ENCODE peak calls at places on chromosomes 2 and 18, in nine cellular contexts. Z is astrocyte, N is A549, E is hepatocyte, B is astrocyte of the spinal cord, O is left ventricle myocardium inferior, S is lower leg skin, L is mesothelial cell of epicardium, D is SK-N-SH. F is an unnamed sample.

GRCh38 chr2:47272031-47272864 is 117.1 kb upstream of the STPG4 start:
- DNase-seq in Z (peak; percentile 48), N (peak; percentile 86), E (peak; percentile 59), B (peak; percentile 53), O (peak; percentile 71), S (peak; percentile 24), L (peak; percentile 58), D (peak; percentile 98), F (peak; percentile 92)

GRCh38 chr18:10190564-10190963 is 263.9 kb upstream of the APCDD1 start:
- DNase-seq in Z (peak; percentile 95), N (no peak), E (no peak), B (peak; percentile 75), O (no peak), S (no peak), L (no peak), D (no peak), F (no peak)

GRCh38 chr2:44772131-44772530 is 169.4 kb upstream of the SIX3 start:
- DNase-seq in Z (no peak), N (no peak), E (no peak), B (no peak), O (no peak), S (no peak), L (no peak), D (no peak), F (no peak)

GRCh38 chr2:137231616-137232015 is 466.3 kb downstream of the THSD7B start:
- DNase-seq in Z (no peak), N (no peak), E (no peak), B (no peak), O (no peak), S (no peak), L (no peak), D (no peak), F (no peak)

GRCh38 chr2:80499095-80499494 is 194.5 kb upstream of the LRRTM1 start:
- DNase-seq in Z (peak; percentile 31), N (peak; percentile 32), E (peak; percentile 73), B (peak; percentile 39), O (no peak), S (no peak), L (no peak), D (peak; percentile 30), F (no peak)

GRCh38 chr2:240615830-240616547 is 9.3 kb upstream of the GPR35 start:
- DNase-seq in Z (peak; percentile 6), N (no peak), E (no peak), B (no peak), O (no peak), S (no peak), L (no peak), D (peak; percentile 59), F (no peak)

GRCh38 chr2:234674781-234675201 is 177.9 kb upstream of the ARL4C start:
- DNase-seq in Z (peak; percentile 79), N (peak; percentile 28), E (peak; percentile 40), B (peak; percentile 72), O (no peak), S (no peak), L (no peak), D (no peak), F (peak; percentile 75)

GRCh38 chr2:142777742-142778141 is 99.7 kb upstream of the KYNU start:
- DNase-seq in Z (no peak), N (no peak), E (no peak), B (no peak), O (no peak), S (no peak), L (no peak), D (no peak), F (no peak)

GRCh38 chr2:176612736-176613135 is 343.5 kb downstream of the MTX2 start:
- DNase-seq in Z (peak; percentile 60), N (no peak), E (peak; percentile 10), B (peak; percentile 22), O (no peak), S (no peak), L (no peak), D (no peak), F (peak; percentile 63)

GRCh38 chr18:13399511-13399910 is 181.0 kb downstream of the LDLRAD4 start:
- DNase-seq in Z (no peak), N (no peak), E (no peak), B (no peak), O (no peak), S (no peak), L (no peak), D (no peak), F (no peak)

GRCh38 chr2:211435331-211435730 is 878.9 kb downstream of the CPS1 start:
- DNase-seq in Z (no peak), N (no peak), E (no peak), B (no peak), O (no peak), S (no peak), L (no peak), D (no peak), F (no peak)

GRCh38 chr18:75754433-75754832 is 326.9 kb upstream of the SMIM21 start:
- DNase-seq in Z (no peak), N (no peak), E (no peak), B (no peak), O (no peak), S (no peak), L (no peak), D (no peak), F (no peak)

GRCh38 chr2:176284451-176285049 is 15.3 kb downstream of the MTX2 start:
- DNase-seq in Z (peak; percentile 20), N (no peak), E (no peak), B (no peak), O (no peak), S (no peak), L (no peak), D (no peak), F (no peak)

GRCh38 chr18:14939141-14939540 is 191.2 kb downstream of the ANKRD30B start:
- DNase-seq in Z (no peak), N (no peak), E (no peak), B (no peak), O (no peak), S (no peak), L (no peak), D (no peak), F (no peak)

GRCh38 chr2:69549421-69549820 is 94.1 kb downstream of the AAK1 start:
- DNase-seq in Z (peak; percentile 66), N (no peak), E (no peak), B (peak; percentile 54), O (no peak), S (no peak), L (no peak), D (no peak), F (no peak)

GRCh38 chr2:15174567-15174966 is 386.6 kb downstream of the NBAS start:
- DNase-seq in Z (no peak), N (no peak), E (no peak), B (no peak), O (no peak), S (no peak), L (no peak), D (no peak), F (no peak)

GRCh38 chr18:31591113-31591512 is 564 bp upstream of the TTR start:
- DNase-seq in Z (no peak), N (no peak), E (no peak), B (no peak), O (no peak), S (no peak), L (no peak), D (no peak), F (no peak)
- TF ChIP-seq CTCF in Z (no peak), N (no peak), E (no peak), B (no peak), O (no peak), S (no peak), L (no peak), D (no peak), F (no peak)

GRCh38 chr2:216663846-216664245 is 30.6 kb downstream of the IGFBP2 start:
- DNase-seq in Z (no peak), N (no peak), E (no peak), B (no peak), O (no peak), S (no peak), L (no peak), D (no peak), F (no peak)

GRCh38 chr2:216665717-216666116 is 29.6 kb downstream of the IGFBP5 start:
- DNase-seq in Z (no peak), N (no peak), E (peak; percentile 84), B (no peak), O (no peak), S (no peak), L (no peak), D (peak; percentile 61), F (peak; percentile 38)

GRCh38 chr2:216665240-216665639 is 30.1 kb downstream of the IGFBP5 start:
- DNase-seq in Z (peak; percentile 79), N (no peak), E (peak; percentile 66), B (no peak), O (no peak), S (peak; percentile 82), L (no peak), D (peak; percentile 47), F (peak; percentile 81)

GRCh38 chr2:216663106-216663505 is 29.9 kb downstream of the IGFBP2 start:
- DNase-seq in Z (no peak), N (no peak), E (no peak), B (no peak), O (no peak), S (no peak), L (no peak), D (no peak), F (no peak)

GRCh38 chr2:216664593-216665034 is 30.7 kb downstream of the IGFBP5 start:
- DNase-seq in Z (peak; percentile 64), N (no peak), E (peak; percentile 69), B (no peak), O (no peak), S (no peak), L (no peak), D (peak; percentile 55), F (no peak)
- TF ChIP-seq CTCF in Z (peak; percentile 7), N (no peak), E (peak; percentile 34), B (peak; percentile 35), O (no peak), S (no peak), L (no peak), D (peak; percentile 41), F (no peak)

GRCh38 chr2:236512902-236513433 is 56.7 kb upstream of the ACKR3 start:
- DNase-seq in Z (peak; percentile 50), N (peak; percentile 47), E (peak; percentile 71), B (peak; percentile 58), O (peak; percentile 53), S (peak; percentile 29), L (no peak), D (peak; percentile 72), F (peak; percentile 33)
- TF ChIP-seq CTCF in Z (peak; percentile 77), N (peak; percentile 59), E (peak; percentile 70), B (peak; percentile 84), O (peak; percentile 93), S (peak; percentile 68), L (peak; percentile 75), D (peak; percentile 61), F (peak; percentile 72)

GRCh38 chr2:195343540-195343939 is 313.5 kb upstream of the SLC39A10 start:
- DNase-seq in Z (no peak), N (no peak), E (no peak), B (no peak), O (no peak), S (no peak), L (no peak), D (no peak), F (no peak)

GRCh38 chr2:195338856-195339255 is 318.2 kb upstream of the SLC39A10 start:
- DNase-seq in Z (no peak), N (no peak), E (no peak), B (no peak), O (no peak), S (no peak), L (no peak), D (no peak), F (no peak)

GRCh38 chr2:195342105-195342504 is 314.9 kb upstream of the SLC39A10 start:
- DNase-seq in Z (peak; percentile 36), N (peak; percentile 13), E (no peak), B (no peak), O (no peak), S (no peak), L (no peak), D (no peak), F (no peak)

GRCh38 chr2:195343942-195344530 is 313.0 kb upstream of the SLC39A10 start:
- DNase-seq in Z (peak; percentile 71), N (no peak), E (no peak), B (peak; percentile 40), O (no peak), S (no peak), L (no peak), D (no peak), F (no peak)
- TF ChIP-seq CTCF in Z (no peak), N (no peak), E (no peak), B (no peak), O (no peak), S (no peak), L (no peak), D (no peak), F (no peak)

F was measured in PC-9.